ENCODE peak calls at places on chromosomes 5 and 9, in six cellular contexts. U, T, V, P, O and F are unnamed samples.

GRCh38 chr5:178839319-178839704 is 20.4 kb upstream of the ZNF354B start:
- DNase-seq in T (peak), U (no peak), O (peak), P (peak), V (peak), F (peak)

GRCh38 chr5:137995077-137995746 is 37.7 kb downstream of the FAM13B start:
- DNase-seq in P (no peak), T (no peak), V (no peak), O (no peak), U (no peak), F (no peak)

GRCh38 chr5:176570044-176570443 is 20.9 kb downstream of the CDHR2 start:
- DNase-seq in U (no peak), V (no peak), P (no peak), T (no peak), O (no peak), F (no peak)

GRCh38 chr5:156641690-156642089 is 208.4 kb upstream of the PPP1R2B start:
- DNase-seq in T (no peak), V (no peak), O (no peak), P (no peak), U (no peak), F (no peak)

GRCh38 chr9:36772449-36773370 is 200.0 kb downstream of the MELK start:
- DNase-seq in T (no peak), U (no peak), P (no peak), V (no peak), O (no peak), F (no peak)

GRCh38 chr5:127022846-127023245 is 7.5 kb downstream of the MARCHF3 start:
- DNase-seq in O (no peak), V (no peak), T (no peak), U (no peak), P (no peak), F (no peak)

GRCh38 chr5:17282283-17283120 is 65.1 kb downstream of the BASP1 start:
- DNase-seq in O (no peak), V (no peak), P (no peak), U (no peak), T (no peak), F (no peak)

GRCh38 chr5:33929925-33930690 is 6.1 kb upstream of the RXFP3 start:
- DNase-seq in V (no peak), P (no peak), O (no peak), T (no peak), U (no peak), F (no peak)

GRCh38 chr5:147912015-147912414 is 5.7 kb upstream of the C5orf46 start:
- DNase-seq in O (no peak), U (no peak), V (no peak), T (no peak), P (no peak), F (no peak)

GRCh38 chr5:177500685-177501522 is 3.5 kb upstream of the PDLIM7 start:
- DNase-seq in T (peak), V (peak), U (peak), O (peak), P (peak), F (peak)

GRCh38 chr5:110757118-110757729 is 18.4 kb downstream of the SLC25A46 start:
- DNase-seq in P (no peak), O (no peak), T (no peak), V (peak), U (no peak), F (peak)

GRCh38 chr9:92328225-92328624 is 2.5 kb downstream of the CENPP start:
- DNase-seq in T (no peak), O (no peak), V (peak), P (no peak), U (peak), F (no peak)

GRCh38 chr5:93677344-93678021 is 63.9 kb downstream of the POU5F2 start:
- DNase-seq in T (peak), U (peak), O (peak), V (peak), P (no peak), F (no peak)

GRCh38 chr9:9615086-9615485 is 997.7 kb downstream of the PTPRD start:
- DNase-seq in O (no peak), V (no peak), U (no peak), T (no peak), P (no peak), F (no peak)

GRCh38 chr9:134136117-134136996 is 475 bp downstream of the WDR5 start:
- DNase-seq in P (no peak), O (no peak), V (no peak), T (peak), U (peak), F (no peak)

GRCh38 chr9:132181796-132182521 is 20.1 kb downstream of the NTNG2 start:
- DNase-seq in V (no peak), U (no peak), O (peak), P (no peak), T (peak), F (no peak)

GRCh38 chr9:37913480-37914153 is 9.7 kb upstream of the SLC25A51 start:
- DNase-seq in O (peak), U (peak), T (peak), V (peak), P (peak), F (peak)

GRCh38 chr5:135574493-135574892 is 4.3 kb downstream of the CXCL14 start:
- DNase-seq in U (no peak), O (no peak), P (no peak), T (no peak), V (no peak), F (no peak)

GRCh38 chr9:136075134-136075841 is 19.8 kb downstream of the NACC2 start:
- DNase-seq in O (no peak), U (no peak), T (no peak), V (no peak), P (no peak), F (no peak)

GRCh38 chr9:84140535-84141101 is 160.0 kb downstream of the RMI1 start:
- DNase-seq in O (no peak), V (no peak), T (no peak), U (no peak), P (no peak), F (no peak)

GRCh38 chr5:115939059-115939458 is 23.2 kb upstream of the LVRN start:
- DNase-seq in P (no peak), O (no peak), T (no peak), U (no peak), V (no peak), F (no peak)

GRCh38 chr5:127396490-127397155 is 106.0 kb downstream of the MEGF10 start:
- DNase-seq in O (no peak), U (no peak), P (no peak), V (no peak), T (no peak), F (no peak)

GRCh38 chr5:128020012-128020411 is 63.6 kb upstream of the SLC12A2 start:
- DNase-seq in O (no peak), T (no peak), V (no peak), P (no peak), U (no peak), F (no peak)

GRCh38 chr5:25573691-25574090 is 928.9 kb upstream of the CDH10 start:
- DNase-seq in U (no peak), P (no peak), T (no peak), V (no peak), O (no peak), F (no peak)

GRCh38 chr9:72863456-72864094 is 89.3 kb downstream of the ALDH1A1 start:
- DNase-seq in T (no peak), V (no peak), O (no peak), U (no peak), P (no peak), F (no peak)

GRCh38 chr5:38634961-38635369 is 78.5 kb upstream of the LIFR start:
- DNase-seq in V (no peak), U (no peak), T (no peak), P (no peak), O (no peak), F (no peak)

GRCh38 chr9:110444911-110445310 is 107.2 kb upstream of the TXNDC8 start:
- DNase-seq in V (no peak), P (no peak), U (no peak), O (no peak), T (no peak), F (no peak)

GRCh38 chr5:159332800-159333563 is 2.7 kb upstream of the IL12B start:
- DNase-seq in V (no peak), T (no peak), U (no peak), P (no peak), O (no peak), F (no peak)

GRCh38 chr5:103203226-103203625 is 55.3 kb upstream of the MACIR start:
- DNase-seq in T (no peak), P (no peak), V (no peak), U (no peak), O (no peak), F (no peak)

GRCh38 chr9:22649384-22649783 is 202.8 kb downstream of the DMRTA1 start:
- DNase-seq in U (no peak), P (no peak), V (no peak), O (no peak), T (no peak), F (no peak)

GRCh38 chr9:130331573-130331972 is 66.0 kb downstream of the HMCN2 start:
- DNase-seq in T (peak), U (no peak), V (no peak), O (peak), P (peak), F (no peak)

GRCh38 chr5:77693913-77694312 is 55.4 kb upstream of the OTP start:
- DNase-seq in V (no peak), U (no peak), T (no peak), P (no peak), O (no peak), F (no peak)

GRCh38 chr9:31272456-31273295 is 1111.8 kb upstream of the ACO1 start:
- DNase-seq in P (no peak), V (peak), O (no peak), U (no peak), T (no peak), F (no peak)

GRCh38 chr5:173242675-173243085 is 7.7 kb upstream of the NKX2-5 start:
- DNase-seq in P (no peak), T (no peak), O (peak), V (no peak), U (no peak), F (no peak)

GRCh38 chr9:92610470-92611420 is 59.2 kb downstream of the IPPK start:
- DNase-seq in U (no peak), T (peak), P (no peak), O (peak), V (no peak), F (no peak)

GRCh38 chr5:56683733-56684132 is 131.6 kb upstream of the MAP3K1 start:
- DNase-seq in V (no peak), O (no peak), U (no peak), T (no peak), P (no peak), F (no peak)

GRCh38 chr5:56683281-56683680 is 132.1 kb upstream of the MAP3K1 start:
- DNase-seq in P (no peak), V (no peak), O (no peak), U (no peak), T (no peak), F (no peak)

GRCh38 chr5:56685503-56686217 is 129.7 kb upstream of the MAP3K1 start:
- DNase-seq in T (no peak), P (no peak), V (no peak), O (no peak), U (no peak), F (no peak)

GRCh38 chr5:56686337-56687198 is 128.8 kb upstream of the MAP3K1 start:
- DNase-seq in V (no peak), O (no peak), U (no peak), T (no peak), P (no peak), F (no peak)

GRCh38 chr5:56684159-56684558 is 131.2 kb upstream of the MAP3K1 start:
- DNase-seq in P (no peak), T (no peak), O (no peak), V (no peak), U (no peak), F (no peak)
- TF ChIP-seq POLR2A in P (no peak), T (no peak), O (no peak), V (no peak), U (no peak), F (no peak)

GRCh38 chr9:105694320-105694847 is at the start of gene TMEM38B:
- DNase-seq in T (peak), O (peak), U (peak), V (peak), P (peak), F (peak)

GRCh38 chr9:105697871-105698270 is 3.5 kb downstream of the TMEM38B start:
- DNase-seq in P (no peak), O (no peak), T (no peak), V (no peak), U (no peak), F (no peak)

GRCh38 chr9:105693435-105694275 is 686 bp upstream of the TMEM38B start:
- DNase-seq in U (no peak), O (no peak), V (no peak), P (no peak), T (no peak), F (no peak)

GRCh38 chr9:105696219-105696793 is 2.0 kb downstream of the TMEM38B start:
- DNase-seq in P (no peak), O (no peak), U (no peak), T (no peak), V (no peak), F (no peak)

GRCh38 chr9:105694848-105695581 is 674 bp downstream of the TMEM38B start:
- DNase-seq in T (peak), P (peak), O (peak), V (no peak), U (peak), F (peak)
- TF ChIP-seq POLR2A in T (no peak), P (no peak), O (no peak), V (no peak), U (no peak), F (no peak)

GRCh38 chr5:112976432-112977309 is at the start of gene DCP2:
- DNase-seq in P (peak), O (peak), T (peak), V (peak), U (peak), F (peak)
- TF ChIP-seq POLR2A in P (peak), O (peak), T (peak), V (peak), U (peak), F (peak)

GRCh38 chr5:172147857-172148256 is 40.2 kb downstream of the STK10 start:
- DNase-seq in U (no peak), V (no peak), O (no peak), T (no peak), P (no peak), F (no peak)
- TF ChIP-seq POLR2A in U (no peak), V (no peak), O (no peak), T (no peak), P (no peak), F (no peak)

GRCh38 chr5:108748010-108748353 is 285 bp downstream of the FER start:
- DNase-seq in O (no peak), P (no peak), T (no peak), U (no peak), V (no peak), F (no peak)
- TF ChIP-seq POLR2A in O (no peak), P (no peak), T (no peak), U (no peak), V (no peak), F (no peak)

GRCh38 chr5:160488394-160488943 is 66.8 kb downstream of the PTTG1 start:
- DNase-seq in O (no peak), V (no peak), T (no peak), U (no peak), P (no peak), F (no peak)
- TF ChIP-seq POLR2A in O (no peak), V (no peak), T (no peak), U (no peak), P (no peak), F (no peak)

GRCh38 chr5:14208071-14209021 is 65.2 kb downstream of the TRIO start:
- DNase-seq in O (no peak), U (no peak), V (no peak), T (no peak), P (no peak), F (no peak)
- TF ChIP-seq POLR2A in O (no peak), U (no peak), V (no peak), T (no peak), P (no peak), F (no peak)

DNA sequence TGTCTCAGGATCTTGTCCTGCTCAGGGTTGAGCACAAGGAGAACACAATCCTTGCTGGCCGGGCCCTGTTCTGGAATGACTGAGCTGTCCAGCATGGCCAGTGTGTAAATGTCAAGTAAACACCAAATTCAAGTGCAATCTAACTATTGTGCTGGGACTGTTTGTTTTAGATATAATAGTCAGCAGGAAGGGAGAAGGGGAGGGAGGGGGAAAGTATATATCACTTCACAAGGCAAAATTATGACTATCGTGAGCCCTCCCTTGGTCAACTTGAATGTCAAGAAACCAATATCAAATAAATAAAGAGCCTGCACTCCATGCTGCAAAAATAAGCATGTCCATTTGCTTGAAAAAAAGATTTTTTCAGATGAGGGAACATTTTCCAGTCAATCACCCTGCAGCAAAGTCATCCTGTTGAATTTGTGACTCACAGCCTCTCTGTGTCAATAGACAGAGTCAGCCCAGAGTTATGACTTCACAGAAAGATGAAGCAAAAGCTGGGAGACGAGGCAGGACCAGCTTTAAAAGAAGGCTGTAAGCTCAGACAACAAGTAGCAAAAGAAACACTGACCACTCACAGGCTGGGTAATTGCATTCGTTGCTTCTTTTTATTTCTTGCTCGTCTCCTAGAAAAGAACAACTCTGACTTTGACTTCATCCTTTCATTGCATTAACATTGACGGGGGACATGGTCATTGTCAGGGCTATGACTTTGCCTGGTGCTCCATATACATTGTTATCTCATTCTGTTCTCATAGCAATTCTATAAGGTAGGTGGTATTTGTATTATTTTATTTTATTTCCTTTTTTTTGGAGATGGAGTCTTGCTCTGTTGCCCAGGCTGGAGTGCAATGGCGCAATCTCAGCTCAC is 15.3 kb upstream of the KLF4 start:
- DNase-seq in O (no peak), V (no peak), U (peak), T (no peak), P (peak), F (peak)
- TF ChIP-seq POLR2A in O (no peak), V (no peak), U (no peak), T (no peak), P (no peak), F (no peak)